ENCODE peak calls at places on chromosomes 6 and 20, in ten cellular contexts. G, A, T, I, U, E, P, B, C and S are unnamed samples.

GRCh38 chr6:152462716-152463115 is 174.4 kb downstream of the SYNE1 start:
- DNase-seq in T (no peak), I (no peak), B (no peak), A (no peak), G (no peak), U (peak), P (no peak), C (no peak), E (no peak), S (no peak)

GRCh38 chr20:63080411-63080810 is 73.6 kb upstream of the BHLHE23 start:
- DNase-seq in U (no peak), B (no peak), G (peak), P (no peak), A (no peak), T (peak), E (no peak), I (no peak), C (no peak), S (no peak)

GRCh38 chr6:123901441-123901840 is 97.8 kb downstream of the NKAIN2 start:
- DNase-seq in B (no peak), T (no peak), C (no peak), P (no peak), A (no peak), E (no peak), U (no peak), G (no peak), I (no peak), S (no peak)

GRCh38 chr20:50517817-50518154 is 7.6 kb downstream of the PTPN1 start:
- DNase-seq in U (no peak), G (no peak), T (no peak), B (no peak), P (no peak), C (no peak), I (peak), A (peak), E (no peak), S (no peak)

GRCh38 chr6:52293067-52293466 is 8.5 kb upstream of the MCM3 start:
- DNase-seq in U (peak), I (no peak), C (no peak), E (peak), B (no peak), A (no peak), G (no peak), T (no peak), P (no peak), S (no peak)

GRCh38 chr6:26360451-26361416 is 4.3 kb upstream of the BTN3A2 start:
- DNase-seq in G (no peak), T (no peak), P (no peak), E (no peak), U (no peak), I (no peak), A (no peak), C (no peak), B (no peak), S (no peak)

GRCh38 chr6:62445521-62445920 is 159.5 kb upstream of the KHDRBS2 start:
- DNase-seq in G (no peak), A (no peak), P (no peak), U (no peak), C (no peak), E (no peak), I (no peak), B (no peak), T (peak), S (no peak)

GRCh38 chr20:48406462-48407235 is 421.1 kb downstream of the PREX1 start:
- DNase-seq in G (no peak), P (no peak), T (no peak), B (peak), A (peak), I (no peak), C (no peak), E (no peak), U (peak), S (peak)

GRCh38 chr6:18680842-18681241 is 293.7 kb downstream of the RNF144B start:
- DNase-seq in I (no peak), E (no peak), T (no peak), A (no peak), G (no peak), P (no peak), C (no peak), U (no peak), B (no peak), S (no peak)